ENCODE peak calls at places on chromosomes 11 and 22, in eight cellular contexts. Z is PC-3, N is fibroblast of lung, F is heart right ventricle, W is GM12878, M is adrenal gland, J is upper lobe of left lung, L is neural progenitor cell. R is an unnamed sample.
A peak's percentile ranks its signal among the peaks of the same experiment; 100 is the strongest.

GRCh38 chr11:62830904-62831519 is 839 bp downstream of the STX5 start:
- DNase-seq in Z (no peak), N (no peak), F (no peak), W (no peak), M (no peak), J (no peak), L (peak; percentile 81), R (peak; percentile 62)

GRCh38 chr11:102361100-102362021 is 14.3 kb downstream of the BIRC2 start:
- DNase-seq in Z (no peak), N (no peak), F (no peak), W (peak; percentile 74), M (no peak), J (no peak), L (no peak), R (no peak)

GRCh38 chr11:706957-707816 is 1.2 kb downstream of the EPS8L2 start:
- DNase-seq in Z (peak; percentile 31), N (peak; percentile 29), F (no peak), W (no peak), M (peak; percentile 42), J (peak; percentile 69), L (peak; percentile 32), R (peak; percentile 71)

GRCh38 chr22:49924113-49924833 is 5.8 kb downstream of the CRELD2 start:
- DNase-seq in Z (no peak), N (no peak), F (no peak), W (no peak), M (no peak), J (no peak), L (no peak), R (peak; percentile 57)

GRCh38 chr11:2187267-2187707 is 15.7 kb upstream of the TH start:
- DNase-seq in Z (no peak), N (peak; percentile 14), F (no peak), W (no peak), M (no peak), J (no peak), L (no peak), R (no peak)

GRCh38 chr11:24496728-24497396 is at the start of gene LUZP2:
- DNase-seq in Z (peak; percentile 50), N (peak; percentile 59), F (peak; percentile 6), W (no peak), M (peak; percentile 68), J (no peak), L (peak; percentile 88), R (peak; percentile 26)

GRCh38 chr11:83726316-83726715 is 440.1 kb upstream of the CCDC90B start:
- DNase-seq in Z (no peak), N (no peak), F (no peak), W (no peak), M (no peak), J (no peak), L (no peak), R (no peak)

GRCh38 chr11:6354651-6355485 is 34.6 kb upstream of the CAVIN3 start:
- DNase-seq in Z (no peak), N (no peak), F (no peak), W (no peak), M (no peak), J (no peak), L (no peak), R (no peak)

GRCh38 chr11:13699870-13700269 is 31.4 kb downstream of the FAR1 start:
- DNase-seq in Z (no peak), N (no peak), F (no peak), W (no peak), M (no peak), J (no peak), L (no peak), R (no peak)

GRCh38 chr11:13698147-13698546 is 29.7 kb downstream of the FAR1 start:
- DNase-seq in Z (no peak), N (no peak), F (no peak), W (no peak), M (no peak), J (no peak), L (no peak), R (no peak)

GRCh38 chr11:13701506-13701905 is 33.0 kb downstream of the FAR1 start:
- DNase-seq in Z (no peak), N (no peak), F (no peak), W (no peak), M (no peak), J (no peak), L (no peak), R (no peak)

GRCh38 chr11:13697710-13698109 is 29.2 kb downstream of the FAR1 start:
- DNase-seq in Z (no peak), N (no peak), F (no peak), W (no peak), M (no peak), J (no peak), L (no peak), R (no peak)

DNA sequence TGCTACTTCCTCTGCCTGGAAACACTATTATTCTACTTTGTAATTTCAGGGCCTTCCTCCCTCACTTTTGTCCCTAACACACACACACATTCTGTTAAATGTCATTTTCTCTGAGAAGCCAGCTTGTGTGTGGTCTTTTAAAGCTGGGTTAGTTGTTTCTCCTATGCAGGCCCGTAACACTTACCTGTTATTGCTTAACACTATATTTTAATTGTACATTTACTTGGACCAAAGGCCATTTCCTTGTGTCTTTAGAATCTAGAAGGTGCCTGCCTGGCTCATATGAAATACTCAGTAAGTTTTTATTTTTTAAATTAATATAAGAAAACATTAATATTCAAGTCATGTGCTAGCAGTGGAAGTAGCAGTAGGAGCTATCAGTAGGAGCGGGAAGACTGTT is 30.6 kb downstream of the FAR1 start:
- DNase-seq in Z (no peak), N (no peak), F (no peak), W (no peak), M (no peak), J (no peak), L (no peak), R (no peak)
- H3K4me1 ChIP-seq in Z (no peaks in the 10 kb centered on the region), N (no peaks in the 10 kb centered on the region), F (no peaks in the 10 kb centered on the region), W (no peaks in the 10 kb centered on the region), M (peaks cover 8% of the 10 kb centered on the region), J (no peaks in the 10 kb centered on the region), L (no peaks in the 10 kb centered on the region), R (peaks cover 11% of the 10 kb centered on the region)

DNA sequence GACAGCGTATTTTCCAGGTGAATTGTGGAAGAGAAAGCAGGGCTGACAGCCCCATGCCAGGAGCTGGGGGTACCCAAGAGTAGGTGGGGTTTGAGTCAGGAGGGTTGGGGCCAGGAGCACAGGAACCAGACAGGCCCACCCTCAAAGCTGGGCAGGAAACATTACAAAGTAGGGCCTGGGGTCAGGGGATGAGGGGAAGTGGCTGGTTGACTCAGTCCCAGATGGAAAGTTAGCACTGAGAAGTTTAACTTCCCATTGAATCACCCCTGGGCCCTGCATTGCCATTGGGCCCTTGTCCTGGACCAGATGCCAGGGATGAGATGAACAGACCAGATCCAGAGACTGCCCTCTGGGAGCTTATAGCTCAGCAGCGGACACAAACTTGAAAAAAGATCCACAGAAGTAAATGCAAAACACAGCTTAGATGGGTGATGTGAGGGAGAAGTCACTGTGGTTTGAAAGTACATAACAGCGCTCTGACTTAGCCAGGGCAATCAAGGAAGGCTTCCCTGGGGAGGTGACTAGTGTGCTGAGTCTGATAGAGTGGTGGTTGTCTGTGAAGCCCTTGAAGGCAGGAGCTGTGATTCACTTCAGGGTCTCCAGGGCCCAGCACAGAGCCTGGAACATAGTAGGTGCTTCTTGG is 2.2 kb downstream of the MAFF start:
- DNase-seq in Z (peak; percentile 40), N (peak; percentile 65), F (no peak), W (no peak), M (no peak), J (no peak), L (no peak), R (no peak)
- H3K4me3 ChIP-seq in Z (peak overlapping the region; percentile 99), N (peak overlapping the region; percentile 80), F (no peak overlapping the region), W (peak overlapping the region; percentile 78), M (no peak overlapping the region), J (no peak overlapping the region), L (no peak overlapping the region), R (no peak overlapping the region)

GRCh38 chr22:46363611-46364321 is 28.3 kb downstream of the TRMU start:
- DNase-seq in Z (no peak), N (no peak), F (no peak), W (no peak), M (no peak), J (no peak), L (no peak), R (peak; percentile 19)

GRCh38 chr22:46362221-46362933 is 26.9 kb downstream of the TRMU start:
- DNase-seq in Z (no peak), N (no peak), F (no peak), W (no peak), M (no peak), J (no peak), L (no peak), R (no peak)

GRCh38 chr22:46361861-46362220 is 26.3 kb downstream of the TRMU start:
- DNase-seq in Z (no peak), N (no peak), F (no peak), W (no peak), M (no peak), J (no peak), L (no peak), R (no peak)

GRCh38 chr22:46364341-46365165 is 29.0 kb downstream of the TRMU start:
- DNase-seq in Z (no peak), N (no peak), F (no peak), W (no peak), M (no peak), J (no peak), L (no peak), R (peak; percentile 21)

DNA sequence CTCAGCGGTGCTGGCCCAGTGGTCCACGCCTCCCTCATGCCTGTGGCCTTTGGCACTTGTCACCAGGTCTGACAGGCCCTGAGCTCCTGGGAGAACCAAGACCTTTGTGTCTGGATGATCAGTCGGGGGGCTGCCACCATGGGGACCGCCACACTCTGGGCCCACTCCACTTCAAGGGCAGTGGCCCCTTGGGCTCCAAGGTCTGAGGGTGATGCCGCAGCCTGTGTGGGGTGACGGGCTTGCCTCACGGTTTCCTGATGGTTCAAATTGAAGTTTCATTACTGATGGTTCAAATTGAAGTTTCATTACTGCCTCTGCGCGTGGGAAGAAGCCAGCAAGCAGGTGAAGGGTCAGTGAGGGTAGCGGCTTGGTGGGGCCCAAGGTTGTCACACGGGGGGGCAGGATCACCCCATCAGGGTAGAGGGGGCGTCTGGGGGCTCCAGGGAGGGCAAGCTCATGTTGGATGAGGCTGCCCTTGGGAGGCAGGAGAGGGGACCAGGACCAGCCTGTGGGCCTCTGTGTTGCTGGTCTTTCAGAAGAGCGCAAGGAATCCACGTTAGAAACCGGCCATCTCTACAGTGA is 27.5 kb downstream of the TRMU start:
- DNase-seq in Z (no peak), N (no peak), F (no peak), W (no peak), M (no peak), J (no peak), L (no peak), R (no peak)
- H3K4me1 ChIP-seq in Z (no peaks in the 10 kb centered on the region), N (no peaks in the 10 kb centered on the region), F (no peaks in the 10 kb centered on the region), W (no peaks in the 10 kb centered on the region), M (no peaks in the 10 kb centered on the region), J (no peaks in the 10 kb centered on the region), L (no peaks in the 10 kb centered on the region), R (no peaks in the 10 kb centered on the region)

GRCh38 chr11:133133053-133133452 is 399.2 kb downstream of the OPCML start:
- DNase-seq in Z (no peak), N (no peak), F (no peak), W (no peak), M (no peak), J (no peak), L (no peak), R (no peak)

GRCh38 chr11:133137270-133137669 is 395.0 kb downstream of the OPCML start:
- DNase-seq in Z (no peak), N (peak; percentile 1), F (no peak), W (no peak), M (no peak), J (no peak), L (no peak), R (no peak)

GRCh38 chr11:133136376-133136775 is 395.9 kb downstream of the OPCML start:
- DNase-seq in Z (no peak), N (no peak), F (no peak), W (no peak), M (no peak), J (no peak), L (peak; percentile 28), R (no peak)

GRCh38 chr11:133134561-133135173 is 397.6 kb downstream of the OPCML start:
- DNase-seq in Z (peak; percentile 30), N (peak; percentile 34), F (peak; percentile 46), W (peak; percentile 16), M (peak; percentile 67), J (peak; percentile 66), L (peak; percentile 80), R (peak; percentile 73)

DNA sequence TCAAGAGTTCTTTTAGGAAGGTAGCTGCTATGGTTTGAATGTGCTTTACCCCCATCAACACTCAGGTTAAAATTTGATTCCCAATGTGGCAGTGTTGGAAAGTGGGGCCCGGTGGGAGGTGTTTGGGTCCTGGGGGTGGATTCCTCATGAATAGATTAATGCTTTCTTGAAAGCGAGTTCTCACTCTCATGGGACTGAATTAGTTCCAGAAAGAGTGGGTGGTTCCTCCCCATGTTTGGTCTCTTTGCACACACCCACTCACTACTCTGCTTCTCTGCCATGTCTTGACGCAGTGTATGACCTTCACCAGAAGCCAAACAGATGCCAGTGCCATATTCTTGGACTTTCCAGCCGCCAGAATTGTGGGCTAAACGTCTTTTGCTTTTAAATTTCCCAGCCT is 394.4 kb downstream of the OPCML start:
- DNase-seq in Z (no peak), N (no peak), F (no peak), W (no peak), M (no peak), J (no peak), L (no peak), R (no peak)
- H3K4me3 ChIP-seq in Z (no peak overlapping the region), N (no peak overlapping the region), F (no peak overlapping the region), W (no peak overlapping the region), M (no peak overlapping the region), J (no peak overlapping the region), L (no peak overlapping the region), R (no peak overlapping the region)

R was measured in mucosa of descending colon.